ENCODE peak calls at places on chromosomes 4 and X, in four cellular contexts. One of them, this sample, is unnamed.

GRCh38 chrX:142095816-142096215 is 109.3 kb downstream of the MAGEC2 start:
- DNase-seq in A549: no peak
- DNase-seq in GM12878: no peak
- DNase-seq in K562: no peak
- DNase-seq in this sample: no peak

GRCh38 chrX:21166302-21166982 is 207.8 kb upstream of the CNKSR2 start:
- DNase-seq in GM12878: no peak
- DNase-seq in K562: no peak
- DNase-seq in A549: peak
- DNase-seq in this sample: peak

GRCh38 chr4:154822775-154823174 is 41.7 kb downstream of the RBM46 start:
- DNase-seq in A549: no peak
- DNase-seq in K562: no peak
- DNase-seq in GM12878: no peak
- DNase-seq in this sample: peak

GRCh38 chr4:155571184-155571944 is 95.3 kb upstream of the GUCY1A1 start:
- DNase-seq in A549: no peak
- DNase-seq in K562: no peak
- DNase-seq in GM12878: no peak
- DNase-seq in this sample: no peak

GRCh38 chr4:244471-244870 is 60.8 kb downstream of the ZNF732 start:
- DNase-seq in GM12878: peak
- DNase-seq in A549: peak
- DNase-seq in K562: peak
- DNase-seq in this sample: no peak

GRCh38 chr4:156495109-156495508 is 476.5 kb downstream of the PDGFC start:
- DNase-seq in K562: no peak
- DNase-seq in A549: no peak
- DNase-seq in GM12878: no peak
- DNase-seq in this sample: no peak

GRCh38 chr4:119794681-119795080 is 166.1 kb upstream of the PDE5A start:
- DNase-seq in GM12878: no peak
- DNase-seq in A549: peak
- DNase-seq in K562: no peak
- DNase-seq in this sample: no peak

GRCh38 chr4:84965558-84966381 is 720 bp downstream of the WDFY3 start:
- DNase-seq in K562: peak
- DNase-seq in GM12878: no peak
- DNase-seq in A549: peak
- DNase-seq in this sample: peak

GRCh38 chr4:153159016-153159415 is 45.2 kb upstream of the TRIM2 start:
- DNase-seq in GM12878: no peak
- DNase-seq in K562: no peak
- DNase-seq in A549: no peak
- DNase-seq in this sample: no peak

GRCh38 chr4:78362310-78362709 is 189.3 kb upstream of the ANXA3 start:
- DNase-seq in A549: no peak
- DNase-seq in GM12878: no peak
- DNase-seq in K562: no peak
- DNase-seq in this sample: no peak

GRCh38 chr4:2150076-2150475 is 90.9 kb downstream of the NAT8L start:
- DNase-seq in K562: no peak
- DNase-seq in A549: no peak
- DNase-seq in GM12878: no peak
- DNase-seq in this sample: no peak

GRCh38 chr4:159455675-159456235 is 352.9 kb downstream of the RAPGEF2 start:
- DNase-seq in GM12878: no peak
- DNase-seq in A549: peak
- DNase-seq in K562: peak
- DNase-seq in this sample: peak

GRCh38 chr4:104575293-104575692 is 80.6 kb upstream of the CXXC4 start:
- DNase-seq in K562: no peak
- DNase-seq in GM12878: no peak
- DNase-seq in A549: no peak
- DNase-seq in this sample: no peak

GRCh38 chrX:29911673-29912072 is 303.7 kb upstream of the MAGEB2 start:
- DNase-seq in K562: no peak
- DNase-seq in A549: peak
- DNase-seq in GM12878: no peak
- DNase-seq in this sample: no peak

GRCh38 chr4:81724925-81725329 is 253.2 kb upstream of the RASGEF1B start:
- DNase-seq in GM12878: peak
- DNase-seq in K562: peak
- DNase-seq in A549: no peak
- DNase-seq in this sample: no peak

GRCh38 chr4:38154251-38154650 is 194.1 kb downstream of the PTTG2 start:
- DNase-seq in K562: no peak
- DNase-seq in A549: no peak
- DNase-seq in GM12878: no peak
- DNase-seq in this sample: peak

GRCh38 chr4:17469931-17470674 is 41.8 kb downstream of the QDPR start:
- DNase-seq in A549: no peak
- DNase-seq in K562: no peak
- DNase-seq in GM12878: no peak
- DNase-seq in this sample: peak

GRCh38 chr4:646460-646859 is 21.1 kb downstream of the PDE6B start:
- DNase-seq in K562: peak
- DNase-seq in GM12878: no peak
- DNase-seq in A549: no peak
- DNase-seq in this sample: no peak

GRCh38 chr4:72387959-72388358 is 181.1 kb downstream of the ADAMTS3 start:
- DNase-seq in A549: no peak
- DNase-seq in K562: no peak
- DNase-seq in GM12878: no peak
- DNase-seq in this sample: no peak

GRCh38 chr4:151429957-151430548 is 21.1 kb downstream of the FHIP1A start:
- DNase-seq in A549: no peak
- DNase-seq in K562: no peak
- DNase-seq in GM12878: no peak
- DNase-seq in this sample: no peak

GRCh38 chr4:2741626-2742025 is 14.5 kb downstream of the TNIP2 start:
- DNase-seq in K562: no peak
- DNase-seq in A549: no peak
- DNase-seq in GM12878: no peak
- DNase-seq in this sample: peak

GRCh38 chrX:131763674-131764073 is 219.8 kb downstream of the OR13H1 start:
- DNase-seq in K562: no peak
- DNase-seq in A549: peak
- DNase-seq in GM12878: peak
- DNase-seq in this sample: peak

GRCh38 chrX:64894454-64895038 is 81.7 kb downstream of the ZC4H2 start:
- DNase-seq in A549: peak
- DNase-seq in GM12878: no peak
- DNase-seq in K562: peak
- DNase-seq in this sample: peak

GRCh38 chr4:185395255-185395955 is at the start of gene LRP2BP:
- DNase-seq in K562: no peak
- DNase-seq in A549: no peak
- DNase-seq in GM12878: peak
- DNase-seq in this sample: no peak

GRCh38 chr4:27205994-27206393 is 345.4 kb downstream of the STIM2 start:
- DNase-seq in K562: no peak
- DNase-seq in GM12878: no peak
- DNase-seq in A549: no peak
- DNase-seq in this sample: no peak

GRCh38 chrX:104513162-104513561 is 52.8 kb upstream of the IL1RAPL2 start:
- DNase-seq in K562: no peak
- DNase-seq in GM12878: no peak
- DNase-seq in A549: no peak
- DNase-seq in this sample: no peak

GRCh38 chr4:121824950-121825349 is 1.3 kb upstream of the CCNA2 start:
- DNase-seq in GM12878: no peak
- DNase-seq in A549: no peak
- DNase-seq in K562: no peak
- DNase-seq in this sample: no peak

GRCh38 chr4:102868153-102868781 is 525 bp upstream of the CISD2 start:
- DNase-seq in A549: peak
- DNase-seq in GM12878: no peak
- DNase-seq in K562: peak
- DNase-seq in this sample: no peak
- TF ChIP-seq RFX5 in A549: no peak
- TF ChIP-seq RFX5 in GM12878: no peak
- TF ChIP-seq RFX5 in K562: no peak
- TF ChIP-seq RFX5 in this sample: no peak

GRCh38 chrX:76477352-76477751 is 49.8 kb downstream of the MAGEE1 start:
- DNase-seq in A549: no peak
- DNase-seq in GM12878: no peak
- DNase-seq in K562: no peak
- DNase-seq in this sample: no peak
- TF ChIP-seq ELK1 in A549: no peak
- TF ChIP-seq ELK1 in GM12878: no peak
- TF ChIP-seq ELK1 in K562: no peak
- TF ChIP-seq ELK1 in this sample: no peak

GRCh38 chr4:56731857-56732256 is 50.8 kb upstream of the HOPX start:
- DNase-seq in A549: no peak
- DNase-seq in GM12878: no peak
- DNase-seq in K562: peak
- DNase-seq in this sample: no peak

GRCh38 chr4:56727150-56727549 is 46.1 kb upstream of the HOPX start:
- DNase-seq in K562: no peak
- DNase-seq in GM12878: no peak
- DNase-seq in A549: no peak
- DNase-seq in this sample: peak

GRCh38 chr4:56730097-56730496 is 49.0 kb upstream of the HOPX start:
- DNase-seq in K562: no peak
- DNase-seq in A549: no peak
- DNase-seq in GM12878: no peak
- DNase-seq in this sample: no peak

GRCh38 chr4:56732301-56732700 is 51.2 kb upstream of the HOPX start:
- DNase-seq in GM12878: no peak
- DNase-seq in A549: no peak
- DNase-seq in K562: no peak
- DNase-seq in this sample: no peak

GRCh38 chr4:56728512-56728911 is 47.4 kb upstream of the HOPX start:
- DNase-seq in A549: peak
- DNase-seq in K562: peak
- DNase-seq in GM12878: no peak
- DNase-seq in this sample: peak
- TF ChIP-seq RFX5 in A549: no peak
- TF ChIP-seq RFX5 in K562: no peak
- TF ChIP-seq RFX5 in GM12878: no peak
- TF ChIP-seq RFX5 in this sample: no peak

DNA sequence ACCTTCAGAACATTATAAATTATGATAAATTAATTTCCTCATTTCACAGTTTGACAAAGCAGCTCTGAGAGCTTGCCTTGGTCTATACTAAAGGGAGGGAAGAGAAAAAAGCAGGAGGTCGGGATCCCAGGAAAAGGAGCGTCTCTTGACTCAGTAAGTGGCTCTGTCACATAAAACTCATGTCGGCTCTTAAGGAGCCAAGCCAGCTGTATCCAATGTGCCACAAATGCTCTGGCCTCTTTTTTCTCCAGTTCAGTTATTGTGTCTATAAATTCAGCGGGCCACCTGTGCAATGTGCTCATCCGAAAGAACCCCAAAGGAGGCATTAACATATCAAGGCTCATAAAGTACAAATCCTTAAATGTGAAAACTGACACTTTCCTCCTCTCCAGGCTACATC is 337.7 kb upstream of the FAM241A start:
- DNase-seq in GM12878: no peak
- DNase-seq in K562: no peak
- DNase-seq in A549: no peak
- DNase-seq in this sample: no peak
- TF ChIP-seq ELK1 in GM12878: no peak
- TF ChIP-seq ELK1 in K562: no peak
- TF ChIP-seq ELK1 in A549: no peak
- TF ChIP-seq ELK1 in this sample: no peak

DNA sequence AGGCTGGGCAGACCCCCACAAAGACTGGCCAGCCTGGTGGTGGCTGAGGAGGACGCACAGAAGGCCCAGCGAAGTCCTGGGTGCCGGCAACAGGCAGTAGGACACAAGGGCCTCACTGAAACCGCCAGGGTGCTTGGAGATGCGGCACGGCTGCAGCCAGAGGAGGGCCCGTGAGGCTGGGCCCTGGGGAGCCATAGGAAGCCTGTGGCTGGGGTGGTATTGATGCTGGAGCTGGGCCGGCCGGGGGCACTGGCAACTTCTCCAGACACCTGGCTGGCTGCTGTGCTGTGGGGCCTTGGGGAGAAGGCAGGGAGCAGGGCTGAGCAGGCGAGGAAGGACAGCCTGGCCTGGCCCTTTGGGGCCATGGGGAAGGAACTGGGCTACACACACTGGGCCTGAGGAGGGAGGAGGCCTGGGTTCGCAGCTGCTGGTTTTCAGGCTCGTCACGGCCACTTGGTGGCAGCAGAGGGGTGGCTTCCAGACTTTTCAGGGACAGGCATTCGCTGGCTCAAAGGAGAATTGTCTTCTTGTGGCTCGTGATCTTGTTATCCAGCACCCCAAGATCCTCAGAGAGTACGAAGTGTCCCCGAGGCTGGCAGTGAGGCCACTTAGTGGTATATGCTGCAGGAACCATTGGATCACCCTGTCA is 37.2 kb downstream of the ATP2B3 start:
- DNase-seq in GM12878: no peak
- DNase-seq in A549: peak
- DNase-seq in K562: peak
- DNase-seq in this sample: peak
- TF ChIP-seq RFX5 in GM12878: no peak
- TF ChIP-seq RFX5 in A549: no peak
- TF ChIP-seq RFX5 in K562: no peak
- TF ChIP-seq RFX5 in this sample: no peak

DNA sequence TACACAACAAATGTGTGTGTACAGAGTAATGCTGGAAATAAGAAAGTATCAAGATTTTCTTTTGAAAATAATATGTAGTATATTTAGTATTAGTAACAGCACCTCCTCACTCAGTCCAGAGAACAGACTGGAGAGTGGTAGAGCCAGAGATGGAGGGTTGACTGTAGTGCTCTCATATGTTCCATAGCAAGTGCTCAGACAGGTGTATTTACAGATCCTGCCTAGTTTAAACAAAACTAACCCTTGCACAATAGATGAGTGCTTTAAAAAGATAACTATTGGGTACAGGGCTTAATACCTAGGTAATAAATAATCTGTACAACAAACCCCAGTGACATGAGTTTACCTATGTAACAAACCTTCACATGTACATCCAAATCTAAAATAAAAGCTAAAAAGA is 381.0 kb upstream of the EMCN start:
- DNase-seq in K562: no peak
- DNase-seq in A549: no peak
- DNase-seq in GM12878: no peak
- DNase-seq in this sample: no peak
- TF ChIP-seq ELK1 in K562: no peak
- TF ChIP-seq ELK1 in A549: no peak
- TF ChIP-seq ELK1 in GM12878: no peak
- TF ChIP-seq ELK1 in this sample: no peak

GRCh38 chrX:46865281-46865680 is 28.4 kb downstream of the RP2 start:
- DNase-seq in A549: peak
- DNase-seq in K562: no peak
- DNase-seq in GM12878: no peak
- DNase-seq in this sample: peak
- TF ChIP-seq RFX5 in A549: no peak
- TF ChIP-seq RFX5 in K562: no peak
- TF ChIP-seq RFX5 in GM12878: no peak
- TF ChIP-seq RFX5 in this sample: no peak

GRCh38 chrX:155094468-155095061 is 23.3 kb downstream of the BRCC3 start:
- DNase-seq in K562: peak
- DNase-seq in A549: peak
- DNase-seq in GM12878: no peak
- DNase-seq in this sample: peak
- TF ChIP-seq ELK1 in K562: no peak
- TF ChIP-seq ELK1 in A549: no peak
- TF ChIP-seq ELK1 in GM12878: no peak
- TF ChIP-seq ELK1 in this sample: no peak

GRCh38 chrX:39065051-39065871 is 264.0 kb downstream of the MID1IP1 start:
- DNase-seq in K562: no peak
- DNase-seq in A549: no peak
- DNase-seq in GM12878: no peak
- DNase-seq in this sample: no peak
- TF ChIP-seq RFX5 in K562: no peak
- TF ChIP-seq RFX5 in A549: no peak
- TF ChIP-seq RFX5 in GM12878: no peak
- TF ChIP-seq RFX5 in this sample: no peak